ENCODE peak calls at places on chromosome 10, in ten cellular contexts. One of them, this sample, is unnamed.

GRCh38 chr10:28291881-28292297 is 11.0 kb downstream of the MPP7 start:
- DNase-seq in GM13977: no peak
- DNase-seq in ACHN: peak
- DNase-seq in NCI-H82: no peak
- DNase-seq in DMS153: no peak
- DNase-seq in renal cortical epithelial cell: peak
- DNase-seq in hepatic stellate cell: peak
- DNase-seq in chondrocyte: no peak
- DNase-seq in T-helper 9 cell: no peak
- DNase-seq in lower leg skin: no peak
- DNase-seq in this sample: no peak

GRCh38 chr10:132532784-132533560 is 4.6 kb upstream of the INPP5A start:
- DNase-seq in GM13977: no peak
- DNase-seq in ACHN: peak
- DNase-seq in NCI-H82: no peak
- DNase-seq in DMS153: no peak
- DNase-seq in renal cortical epithelial cell: peak
- DNase-seq in hepatic stellate cell: peak
- DNase-seq in chondrocyte: peak
- DNase-seq in T-helper 9 cell: no peak
- DNase-seq in lower leg skin: no peak
- DNase-seq in this sample: no peak

GRCh38 chr10:60611291-60611747 is 167.0 kb upstream of the CDK1 start:
- DNase-seq in GM13977: no peak
- DNase-seq in ACHN: peak
- DNase-seq in NCI-H82: no peak
- DNase-seq in DMS153: no peak
- DNase-seq in renal cortical epithelial cell: peak
- DNase-seq in hepatic stellate cell: peak
- DNase-seq in chondrocyte: no peak
- DNase-seq in T-helper 9 cell: no peak
- DNase-seq in lower leg skin: no peak
- DNase-seq in this sample: no peak

GRCh38 chr10:128499956-128500355 is 373.7 kb upstream of the MKI67 start:
- DNase-seq in GM13977: no peak
- DNase-seq in ACHN: no peak
- DNase-seq in NCI-H82: no peak
- DNase-seq in DMS153: no peak
- DNase-seq in renal cortical epithelial cell: no peak
- DNase-seq in hepatic stellate cell: no peak
- DNase-seq in chondrocyte: no peak
- DNase-seq in T-helper 9 cell: no peak
- DNase-seq in lower leg skin: no peak
- DNase-seq in this sample: no peak

GRCh38 chr10:128823201-128823600 is 643.8 kb upstream of the MGMT start:
- DNase-seq in GM13977: no peak
- DNase-seq in ACHN: no peak
- DNase-seq in NCI-H82: no peak
- DNase-seq in DMS153: no peak
- DNase-seq in renal cortical epithelial cell: no peak
- DNase-seq in hepatic stellate cell: no peak
- DNase-seq in chondrocyte: no peak
- DNase-seq in T-helper 9 cell: no peak
- DNase-seq in lower leg skin: peak
- DNase-seq in this sample: no peak

GRCh38 chr10:13585195-13585751 is 1.5 kb upstream of the PRPF18 start:
- DNase-seq in GM13977: no peak
- DNase-seq in ACHN: no peak
- DNase-seq in NCI-H82: no peak
- DNase-seq in DMS153: no peak
- DNase-seq in renal cortical epithelial cell: no peak
- DNase-seq in hepatic stellate cell: no peak
- DNase-seq in chondrocyte: no peak
- DNase-seq in T-helper 9 cell: no peak
- DNase-seq in lower leg skin: no peak
- DNase-seq in this sample: no peak

GRCh38 chr10:105742184-105742583 is 1101.1 kb downstream of the SORCS3 start:
- DNase-seq in GM13977: no peak
- DNase-seq in ACHN: peak
- DNase-seq in NCI-H82: no peak
- DNase-seq in DMS153: no peak
- DNase-seq in renal cortical epithelial cell: peak
- DNase-seq in hepatic stellate cell: no peak
- DNase-seq in chondrocyte: no peak
- DNase-seq in T-helper 9 cell: no peak
- DNase-seq in lower leg skin: no peak
- DNase-seq in this sample: no peak

GRCh38 chr10:23412223-23412622 is 26.7 kb upstream of the OTUD1 start:
- DNase-seq in GM13977: no peak
- DNase-seq in ACHN: no peak
- DNase-seq in NCI-H82: no peak
- DNase-seq in DMS153: no peak
- DNase-seq in renal cortical epithelial cell: peak
- DNase-seq in hepatic stellate cell: no peak
- DNase-seq in chondrocyte: no peak
- DNase-seq in T-helper 9 cell: no peak
- DNase-seq in lower leg skin: no peak
- DNase-seq in this sample: no peak

GRCh38 chr10:101354584-101355070 is 662 bp downstream of the BTRC start:
- DNase-seq in GM13977: no peak
- DNase-seq in ACHN: no peak
- DNase-seq in NCI-H82: no peak
- DNase-seq in DMS153: no peak
- DNase-seq in renal cortical epithelial cell: no peak
- DNase-seq in hepatic stellate cell: no peak
- DNase-seq in chondrocyte: no peak
- DNase-seq in T-helper 9 cell: no peak
- DNase-seq in lower leg skin: no peak
- DNase-seq in this sample: no peak

GRCh38 chr10:87531908-87532622 is 27.4 kb downstream of the MINPP1 start:
- DNase-seq in GM13977: no peak
- DNase-seq in ACHN: no peak
- DNase-seq in NCI-H82: no peak
- DNase-seq in DMS153: no peak
- DNase-seq in renal cortical epithelial cell: no peak
- DNase-seq in hepatic stellate cell: no peak
- DNase-seq in chondrocyte: no peak
- DNase-seq in T-helper 9 cell: no peak
- DNase-seq in lower leg skin: no peak
- DNase-seq in this sample: no peak

GRCh38 chr10:71475243-71475871 is 78.6 kb downstream of the CDH23 start:
- DNase-seq in GM13977: no peak
- DNase-seq in ACHN: no peak
- DNase-seq in NCI-H82: peak
- DNase-seq in DMS153: no peak
- DNase-seq in renal cortical epithelial cell: no peak
- DNase-seq in hepatic stellate cell: no peak
- DNase-seq in chondrocyte: no peak
- DNase-seq in T-helper 9 cell: no peak
- DNase-seq in lower leg skin: no peak
- DNase-seq in this sample: no peak

GRCh38 chr10:120562956-120563355 is 105.9 kb downstream of the PLPP4 start:
- DNase-seq in GM13977: no peak
- DNase-seq in ACHN: no peak
- DNase-seq in NCI-H82: no peak
- DNase-seq in DMS153: no peak
- DNase-seq in renal cortical epithelial cell: no peak
- DNase-seq in hepatic stellate cell: no peak
- DNase-seq in chondrocyte: no peak
- DNase-seq in T-helper 9 cell: no peak
- DNase-seq in lower leg skin: no peak
- DNase-seq in this sample: no peak

GRCh38 chr10:71124921-71125748 is 87.2 kb upstream of the UNC5B start:
- DNase-seq in GM13977: no peak
- DNase-seq in ACHN: no peak
- DNase-seq in NCI-H82: no peak
- DNase-seq in DMS153: peak
- DNase-seq in renal cortical epithelial cell: no peak
- DNase-seq in hepatic stellate cell: no peak
- DNase-seq in chondrocyte: no peak
- DNase-seq in T-helper 9 cell: no peak
- DNase-seq in lower leg skin: peak
- DNase-seq in this sample: no peak

GRCh38 chr10:50279489-50279888 is 28.2 kb upstream of the ASAH2 start:
- DNase-seq in GM13977: no peak
- DNase-seq in ACHN: no peak
- DNase-seq in NCI-H82: peak
- DNase-seq in DMS153: no peak
- DNase-seq in renal cortical epithelial cell: peak
- DNase-seq in hepatic stellate cell: no peak
- DNase-seq in chondrocyte: no peak
- DNase-seq in T-helper 9 cell: no peak
- DNase-seq in lower leg skin: no peak
- DNase-seq in this sample: no peak

GRCh38 chr10:87794285-87794684 is 23.7 kb downstream of the ATAD1 start:
- DNase-seq in GM13977: no peak
- DNase-seq in ACHN: no peak
- DNase-seq in NCI-H82: no peak
- DNase-seq in DMS153: no peak
- DNase-seq in renal cortical epithelial cell: no peak
- DNase-seq in hepatic stellate cell: no peak
- DNase-seq in chondrocyte: no peak
- DNase-seq in T-helper 9 cell: no peak
- DNase-seq in lower leg skin: no peak
- DNase-seq in this sample: no peak

GRCh38 chr10:51867956-51868355 is 168.6 kb upstream of the CSTF2T start:
- DNase-seq in GM13977: no peak
- DNase-seq in ACHN: peak
- DNase-seq in NCI-H82: no peak
- DNase-seq in DMS153: no peak
- DNase-seq in renal cortical epithelial cell: peak
- DNase-seq in hepatic stellate cell: peak
- DNase-seq in chondrocyte: no peak
- DNase-seq in T-helper 9 cell: no peak
- DNase-seq in lower leg skin: no peak
- DNase-seq in this sample: no peak

GRCh38 chr10:119315128-119316001 is 108.0 kb downstream of the GRK5 start:
- DNase-seq in GM13977: peak
- DNase-seq in ACHN: peak
- DNase-seq in NCI-H82: peak
- DNase-seq in DMS153: peak
- DNase-seq in renal cortical epithelial cell: peak
- DNase-seq in hepatic stellate cell: peak
- DNase-seq in chondrocyte: no peak
- DNase-seq in T-helper 9 cell: peak
- DNase-seq in lower leg skin: no peak
- DNase-seq in this sample: no peak

GRCh38 chr10:33252794-33253203 is 81.7 kb downstream of the NRP1 start:
- DNase-seq in GM13977: no peak
- DNase-seq in ACHN: peak
- DNase-seq in NCI-H82: no peak
- DNase-seq in DMS153: no peak
- DNase-seq in renal cortical epithelial cell: peak
- DNase-seq in hepatic stellate cell: peak
- DNase-seq in chondrocyte: no peak
- DNase-seq in T-helper 9 cell: no peak
- DNase-seq in lower leg skin: no peak
- DNase-seq in this sample: no peak

GRCh38 chr10:32939296-32940111 is 18.5 kb downstream of the ITGB1 start:
- DNase-seq in GM13977: no peak
- DNase-seq in ACHN: no peak
- DNase-seq in NCI-H82: no peak
- DNase-seq in DMS153: no peak
- DNase-seq in renal cortical epithelial cell: no peak
- DNase-seq in hepatic stellate cell: no peak
- DNase-seq in chondrocyte: no peak
- DNase-seq in T-helper 9 cell: no peak
- DNase-seq in lower leg skin: no peak
- DNase-seq in this sample: no peak

GRCh38 chr10:81018898-81019890 is 481.5 kb downstream of the SH2D4B start:
- DNase-seq in GM13977: peak
- DNase-seq in ACHN: peak
- DNase-seq in NCI-H82: peak
- DNase-seq in DMS153: peak
- DNase-seq in renal cortical epithelial cell: peak
- DNase-seq in hepatic stellate cell: peak
- DNase-seq in chondrocyte: no peak
- DNase-seq in T-helper 9 cell: no peak
- DNase-seq in lower leg skin: no peak
- DNase-seq in this sample: no peak

GRCh38 chr10:43140414-43140813 is 2.2 kb downstream of the CSGALNACT2 start:
- DNase-seq in GM13977: peak
- DNase-seq in ACHN: peak
- DNase-seq in NCI-H82: no peak
- DNase-seq in DMS153: no peak
- DNase-seq in renal cortical epithelial cell: peak
- DNase-seq in hepatic stellate cell: peak
- DNase-seq in chondrocyte: no peak
- DNase-seq in T-helper 9 cell: no peak
- DNase-seq in lower leg skin: no peak
- DNase-seq in this sample: no peak